ENCODE peak calls at places on chromosomes 1 and 21, in six cellular contexts. W is spleen, M is Peyer's patch, I is heart left ventricle, T is ovary, C is prostate gland. G is an unnamed sample.

GRCh38 chr1:22224091-22224490 is 81.2 kb upstream of the WNT4 start:
- DNase-seq in W (peak; percentile 52), M (no peak), I (no peak), T (no peak), C (no peak), G (peak; percentile 50)

GRCh38 chr1:10793129-10793651 is 3.3 kb downstream of the CASZ1 start:
- DNase-seq in W (no peak), M (no peak), I (no peak), T (no peak), C (peak; percentile 60), G (no peak)

GRCh38 chr1:204343247-204343646 is 16.5 kb downstream of the PLEKHA6 start:
- DNase-seq in W (no peak), M (no peak), I (no peak), T (no peak), C (no peak), G (no peak)

GRCh38 chr1:111516008-111516535 is 12.6 kb upstream of the ADORA3 start:
- DNase-seq in W (no peak), M (peak; percentile 62), I (peak; percentile 78), T (peak; percentile 72), C (no peak), G (peak; percentile 71)

GRCh38 chr1:43329995-43330751 is 7.4 kb upstream of the MPL start:
- DNase-seq in W (peak; percentile 84), M (no peak), I (peak; percentile 76), T (peak; percentile 33), C (no peak), G (peak; percentile 58)

GRCh38 chr1:175354080-175354479 is 161.5 kb upstream of the KIAA0040 start:
- DNase-seq in W (no peak), M (no peak), I (no peak), T (no peak), C (no peak), G (no peak)

GRCh38 chr21:36209626-36210171 is 53.1 kb downstream of the DOP1B start:
- DNase-seq in W (no peak), M (peak; percentile 50), I (peak; percentile 30), T (no peak), C (peak; percentile 69), G (no peak)

GRCh38 chr1:69824932-69825331 is 257.2 kb downstream of the LRRC7 start:
- DNase-seq in W (no peak), M (no peak), I (no peak), T (no peak), C (no peak), G (no peak)

GRCh38 chr1:63916485-63917360 is 142.9 kb downstream of the ROR1 start:
- DNase-seq in W (no peak), M (no peak), I (no peak), T (no peak), C (no peak), G (no peak)

GRCh38 chr1:65141394-65141793 is 6.6 kb upstream of the AK4 start:
- DNase-seq in W (no peak), M (no peak), I (no peak), T (no peak), C (no peak), G (no peak)

GRCh38 chr1:16124377-16125087 is 31.3 kb downstream of the EPHA2 start:
- DNase-seq in W (peak; percentile 71), M (no peak), I (no peak), T (no peak), C (no peak), G (no peak)

GRCh38 chr21:36035381-36035791 is 24.9 kb downstream of the SETD4 start:
- DNase-seq in W (no peak), M (no peak), I (no peak), T (no peak), C (no peak), G (no peak)

GRCh38 chr1:154342132-154342531 is 16.8 kb downstream of the ATP8B2 start:
- DNase-seq in W (no peak), M (no peak), I (no peak), T (no peak), C (no peak), G (no peak)

GRCh38 chr1:28329395-28330153 is 734 bp downstream of the MED18 start:
- DNase-seq in W (peak; percentile 86), M (peak; percentile 31), I (peak; percentile 20), T (peak; percentile 34), C (no peak), G (peak; percentile 21)

GRCh38 chr1:191913234-191913948 is 244.9 kb upstream of the RGS18 start:
- DNase-seq in W (no peak), M (no peak), I (no peak), T (no peak), C (no peak), G (no peak)

GRCh38 chr21:26405071-26405470 is 168.0 kb downstream of the CYYR1 start:
- DNase-seq in W (no peak), M (no peak), I (no peak), T (no peak), C (no peak), G (no peak)

GRCh38 chr1:76868154-76868882 is 1.0 kb downstream of the ST6GALNAC5 start:
- DNase-seq in W (peak; percentile 73), M (no peak), I (no peak), T (peak; percentile 51), C (no peak), G (no peak)

GRCh38 chr1:60903591-60903990 is 178.8 kb upstream of the NFIA start:
- DNase-seq in W (peak; percentile 64), M (no peak), I (peak; percentile 67), T (no peak), C (no peak), G (peak; percentile 80)

GRCh38 chr1:145777357-145778145 is 46.3 kb downstream of the RNF115 start:
- DNase-seq in W (no peak), M (no peak), I (no peak), T (no peak), C (no peak), G (no peak)

GRCh38 chr1:185059950-185060571 is 14.7 kb downstream of the RNF2 start:
- DNase-seq in W (no peak), M (no peak), I (no peak), T (no peak), C (no peak), G (no peak)

GRCh38 chr1:2135425-2135824 is 59.1 kb downstream of the FAAP20 start:
- DNase-seq in W (peak; percentile 80), M (no peak), I (peak; percentile 79), T (peak; percentile 51), C (peak; percentile 61), G (peak; percentile 91)

GRCh38 chr1:7705908-7706216 is 65.2 kb upstream of the VAMP3 start:
- DNase-seq in W (no peak), M (no peak), I (no peak), T (no peak), C (no peak), G (no peak)
- H3K4me3 ChIP-seq in W (peak overlapping the region; percentile 56), M (peak overlapping the region; percentile 63), I (no peak overlapping the region), T (peak overlapping the region; percentile 44), C (peak overlapping the region; percentile 33), G (peak overlapping the region; percentile 45)

GRCh38 chr1:206647224-206647623 is 11.9 kb downstream of the DYRK3 start:
- DNase-seq in W (no peak), M (no peak), I (no peak), T (no peak), C (no peak), G (no peak)

GRCh38 chr1:206653715-206654459 is 18.6 kb downstream of the DYRK3 start:
- DNase-seq in W (no peak), M (no peak), I (no peak), T (no peak), C (no peak), G (no peak)

GRCh38 chr1:206651958-206652890 is 16.9 kb downstream of the DYRK3 start:
- DNase-seq in W (no peak), M (no peak), I (no peak), T (no peak), C (no peak), G (no peak)

GRCh38 chr1:206649261-206649660 is 13.9 kb downstream of the DYRK3 start:
- DNase-seq in W (no peak), M (no peak), I (no peak), T (no peak), C (no peak), G (no peak)

DNA sequence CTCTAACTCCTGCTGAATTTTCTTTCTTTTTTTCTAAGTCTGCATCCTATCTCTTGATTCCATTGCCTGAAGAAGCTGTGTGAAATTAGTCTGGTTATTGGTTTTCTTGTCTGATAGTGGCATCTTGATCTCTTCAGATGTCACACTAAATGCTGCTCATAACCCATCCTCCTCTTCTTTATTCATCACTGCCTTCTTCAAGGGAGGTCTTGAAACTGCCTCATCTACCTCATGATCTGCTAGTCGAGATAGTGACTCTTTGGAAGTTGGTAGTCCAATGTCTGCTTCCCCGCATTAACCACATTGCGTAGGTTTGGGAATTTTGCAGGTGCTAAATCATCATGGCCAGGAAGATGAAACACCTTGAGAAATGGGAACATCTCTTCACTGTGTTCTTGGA is 15.7 kb downstream of the DYRK3 start:
- DNase-seq in W (no peak), M (no peak), I (no peak), T (no peak), C (no peak), G (no peak)
- H3K27ac ChIP-seq in W (no peak overlapping the region), M (no peak overlapping the region), I (peak overlapping the region; percentile 76), T (no peak overlapping the region), C (no peak overlapping the region), G (no peak overlapping the region)

GRCh38 chr1:248850536-248851251 is 8.2 kb downstream of the ZNF692 start:
- DNase-seq in W (no peak), M (no peak), I (no peak), T (no peak), C (no peak), G (no peak)

GRCh38 chr1:248849637-248850036 is 9.2 kb downstream of the ZNF692 start:
- DNase-seq in W (no peak), M (no peak), I (no peak), T (no peak), C (no peak), G (no peak)

GRCh38 chr1:248849152-248849551 is 9.7 kb downstream of the ZNF692 start:
- DNase-seq in W (no peak), M (peak; percentile 9), I (no peak), T (no peak), C (no peak), G (peak; percentile 58)

GRCh38 chr1:248851390-248851789 is 7.5 kb downstream of the ZNF692 start:
- DNase-seq in W (no peak), M (no peak), I (no peak), T (no peak), C (no peak), G (no peak)

GRCh38 chr1:248850124-248850523 is 8.8 kb downstream of the ZNF692 start:
- DNase-seq in W (no peak), M (no peak), I (no peak), T (no peak), C (no peak), G (no peak)
- TF ChIP-seq POLR2A in W (no peak), M (no peak), I (no peak), T (no peak), C (no peak), G (no peak)

GRCh38 chr1:24293392-24294227 is 25.5 kb upstream of the GRHL3 start:
- DNase-seq in W (no peak), M (no peak), I (no peak), T (no peak), C (no peak), G (no peak)

GRCh38 chr1:24294228-24294672 is 24.9 kb upstream of the GRHL3 start:
- DNase-seq in W (no peak), M (no peak), I (no peak), T (no peak), C (peak; percentile 58), G (peak; percentile 90)

GRCh38 chr1:24294757-24295371 is 24.3 kb upstream of the GRHL3 start:
- DNase-seq in W (no peak), M (no peak), I (peak; percentile 22), T (peak; percentile 13), C (peak; percentile 76), G (peak; percentile 93)

GRCh38 chr1:24297187-24297851 is 21.8 kb upstream of the GRHL3 start:
- DNase-seq in W (no peak), M (no peak), I (no peak), T (no peak), C (no peak), G (no peak)

GRCh38 chr1:24295547-24295946 is 23.6 kb upstream of the GRHL3 start:
- DNase-seq in W (no peak), M (no peak), I (no peak), T (no peak), C (no peak), G (no peak)
- H3K4me3 ChIP-seq in W (no peak overlapping the region), M (no peak overlapping the region), I (no peak overlapping the region), T (no peak overlapping the region), C (no peak overlapping the region), G (no peak overlapping the region)